ENCODE peak calls at places on chromosome 17, in five cellular contexts. One of them, this sample, is unnamed.

GRCh38 chr17:38867179-38867994 is 2.5 kb upstream of the LASP1 start:
- DNase-seq in GM13977: no peak
- DNase-seq in effector CD4-positive, alpha-beta T cell: peak
- DNase-seq in CD4-positive, alpha-beta memory T cell: peak
- DNase-seq in D341Med: no peak
- DNase-seq in this sample: peak

GRCh38 chr17:16516594-16517018 is 24.6 kb upstream of the LRRC75A start:
- DNase-seq in effector CD4-positive, alpha-beta T cell: no peak
- DNase-seq in D341Med: no peak
- DNase-seq in CD4-positive, alpha-beta memory T cell: no peak
- DNase-seq in GM13977: no peak
- DNase-seq in this sample: no peak

GRCh38 chr17:78450696-78451344 is 72.4 kb downstream of the PGS1 start:
- DNase-seq in D341Med: no peak
- DNase-seq in CD4-positive, alpha-beta memory T cell: no peak
- DNase-seq in GM13977: no peak
- DNase-seq in effector CD4-positive, alpha-beta T cell: no peak
- DNase-seq in this sample: no peak

GRCh38 chr17:55527520-55528118 is 16.4 kb upstream of the SMIM36 start:
- DNase-seq in GM13977: peak
- DNase-seq in effector CD4-positive, alpha-beta T cell: no peak
- DNase-seq in CD4-positive, alpha-beta memory T cell: no peak
- DNase-seq in D341Med: peak
- DNase-seq in this sample: peak

GRCh38 chr17:72053069-72053846 is 67.6 kb upstream of the SOX9 start:
- DNase-seq in D341Med: no peak
- DNase-seq in CD4-positive, alpha-beta memory T cell: no peak
- DNase-seq in effector CD4-positive, alpha-beta T cell: no peak
- DNase-seq in GM13977: no peak
- DNase-seq in this sample: peak

GRCh38 chr17:76088868-76089576 is 10.0 kb downstream of the ZACN start:
- DNase-seq in D341Med: peak
- DNase-seq in effector CD4-positive, alpha-beta T cell: no peak
- DNase-seq in GM13977: no peak
- DNase-seq in CD4-positive, alpha-beta memory T cell: no peak
- DNase-seq in this sample: no peak

GRCh38 chr17:77433385-77434135 is 292.8 kb downstream of the SEC14L1 start:
- DNase-seq in effector CD4-positive, alpha-beta T cell: no peak
- DNase-seq in CD4-positive, alpha-beta memory T cell: no peak
- DNase-seq in D341Med: no peak
- DNase-seq in GM13977: peak
- DNase-seq in this sample: no peak

GRCh38 chr17:42913527-42913926 is 12.9 kb downstream of the G6PC1 start:
- DNase-seq in D341Med: no peak
- DNase-seq in effector CD4-positive, alpha-beta T cell: no peak
- DNase-seq in CD4-positive, alpha-beta memory T cell: no peak
- DNase-seq in GM13977: no peak
- DNase-seq in this sample: no peak

GRCh38 chr17:15398736-15399331 is 57.4 kb upstream of the TEKT3 start:
- DNase-seq in GM13977: no peak
- DNase-seq in CD4-positive, alpha-beta memory T cell: no peak
- DNase-seq in D341Med: no peak
- DNase-seq in effector CD4-positive, alpha-beta T cell: no peak
- DNase-seq in this sample: no peak

GRCh38 chr17:10127819-10128375 is 70.5 kb downstream of the GAS7 start:
- DNase-seq in effector CD4-positive, alpha-beta T cell: no peak
- DNase-seq in CD4-positive, alpha-beta memory T cell: no peak
- DNase-seq in GM13977: no peak
- DNase-seq in D341Med: no peak
- DNase-seq in this sample: peak

GRCh38 chr17:80899402-80900268 is 92.0 kb upstream of the CHMP6 start:
- DNase-seq in CD4-positive, alpha-beta memory T cell: peak
- DNase-seq in effector CD4-positive, alpha-beta T cell: peak
- DNase-seq in GM13977: peak
- DNase-seq in D341Med: peak
- DNase-seq in this sample: peak

This sample was measured in WERI-Rb-1.